ENCODE peak calls at places on chromosomes 4 and X, in nine cellular contexts. A is breast epithelium, D is stomach, Z is HepG2, T is esophagus muscularis mucosa, E is sigmoid colon, K is spleen, M is endothelial cell of umbilical vein, I is suprapubic skin. P is an unnamed sample. For H3K4me1, the result is how much of the 10 kb centered on the place peaks cover.

GRCh38 chrX:30060718-30061117 is 154.6 kb upstream of the MAGEB2 start:
- DNase-seq in A (no peak), K (no peak), Z (no peak), M (peak), D (no peak), E (no peak), I (no peak), T (no peak), P (no peak)

GRCh38 chrX:154986826-154987575 is 35.5 kb downstream of the F8 start:
- DNase-seq in I (no peak), A (no peak), E (no peak), K (no peak), M (peak), Z (no peak), D (no peak), T (no peak), P (no peak)

GRCh38 chrX:137212078-137212632 is 178.4 kb upstream of the GPR101 start:
- DNase-seq in K (no peak), T (no peak), I (no peak), A (no peak), E (no peak), M (no peak), Z (no peak), D (no peak), P (no peak)

GRCh38 chr4:7193040-7193958 is 961 bp downstream of the SORCS2 start:
- DNase-seq in I (peak), E (peak), Z (no peak), D (no peak), A (peak), T (no peak), M (no peak), K (peak), P (no peak)

GRCh38 chrX:75086731-75087195 is 69.3 kb downstream of the ABCB7 start:
- DNase-seq in I (no peak), K (no peak), Z (no peak), M (no peak), E (no peak), D (peak), A (no peak), T (no peak), P (no peak)

GRCh38 chrX:39418936-39419659 is 617.8 kb downstream of the MID1IP1 start:
- DNase-seq in M (peak), Z (no peak), E (no peak), D (peak), I (no peak), T (no peak), K (no peak), A (no peak), P (no peak)

GRCh38 chr4:32826169-32826568 is 2106.0 kb downstream of the PCDH7 start:
- DNase-seq in A (no peak), M (no peak), D (no peak), K (no peak), I (no peak), Z (no peak), E (no peak), T (no peak), P (no peak)

GRCh38 chrX:40105016-40105790 is 7.4 kb upstream of the BCOR start:
- DNase-seq in M (peak), Z (no peak), K (peak), A (no peak), I (no peak), E (no peak), T (no peak), D (no peak), P (peak)

GRCh38 chrX:94058728-94059382 is 384.8 kb downstream of the FAM133A start:
- DNase-seq in E (no peak), I (no peak), A (no peak), D (no peak), M (no peak), Z (peak), T (no peak), K (no peak), P (no peak)

DNA sequence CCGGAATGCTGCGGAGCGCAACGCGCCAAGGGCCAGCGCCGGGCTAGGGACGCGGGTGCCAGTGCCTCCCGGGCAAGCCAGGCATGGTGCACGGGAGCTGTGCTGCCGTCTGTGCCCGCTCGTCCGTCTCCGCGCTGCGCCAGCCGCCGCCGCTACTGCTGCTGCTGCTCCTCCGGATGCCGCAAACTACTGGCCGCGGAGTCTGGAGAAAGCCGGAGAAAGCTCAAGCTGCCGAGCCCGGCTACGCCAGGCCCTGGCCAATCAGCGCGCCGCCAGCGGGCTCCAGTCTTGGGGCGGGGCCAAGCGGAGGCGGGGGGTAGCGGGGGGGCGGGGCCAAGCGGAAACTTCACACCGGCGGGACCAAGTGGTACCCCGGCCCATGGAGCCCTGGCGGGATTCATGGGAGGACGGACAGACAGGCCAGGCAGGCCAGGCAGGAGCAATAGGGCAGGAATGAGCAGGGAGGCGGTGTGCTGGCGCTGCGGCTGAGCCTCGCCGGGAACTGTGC is at the start of gene PCDH19:
- DNase-seq in D (peak), M (peak), K (peak), E (peak), T (no peak), A (no peak), Z (no peak), I (no peak), P (peak)
- TF ChIP-seq POLR2A in D (no peak), M (no peak), K (no peak), E (no peak), T (no peak), A (no peak), Z (no peak), I (no peak), P (peak)

DNA sequence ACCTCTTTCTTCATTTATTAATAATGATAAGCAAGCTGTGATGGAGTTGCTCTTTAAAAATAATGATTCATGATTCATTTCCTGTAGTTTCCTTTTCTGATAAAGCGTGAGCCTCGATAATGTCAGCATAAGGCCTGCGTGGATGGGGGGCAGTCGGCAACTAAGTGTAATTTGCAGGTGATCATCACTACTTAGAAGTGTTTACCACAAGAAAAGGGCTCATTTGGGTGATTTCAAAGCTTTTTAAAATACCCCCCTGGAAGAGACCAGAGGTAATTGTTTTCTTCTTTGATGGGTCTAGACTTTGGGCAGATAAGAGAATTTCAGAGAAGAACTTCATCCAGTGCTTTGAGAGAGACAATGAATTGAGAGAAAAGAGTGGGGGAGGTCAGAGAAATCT is 170.8 kb upstream of the PPP1R2C start:
- DNase-seq in A (no peak), D (no peak), T (no peak), M (peak), E (no peak), Z (no peak), K (no peak), I (no peak), P (no peak)
- H3K4me1 ChIP-seq in A (under half), D (under half), T (under half), M (under half), E (under half), Z (under half), K (under half), I (under half), P (under half)

DNA sequence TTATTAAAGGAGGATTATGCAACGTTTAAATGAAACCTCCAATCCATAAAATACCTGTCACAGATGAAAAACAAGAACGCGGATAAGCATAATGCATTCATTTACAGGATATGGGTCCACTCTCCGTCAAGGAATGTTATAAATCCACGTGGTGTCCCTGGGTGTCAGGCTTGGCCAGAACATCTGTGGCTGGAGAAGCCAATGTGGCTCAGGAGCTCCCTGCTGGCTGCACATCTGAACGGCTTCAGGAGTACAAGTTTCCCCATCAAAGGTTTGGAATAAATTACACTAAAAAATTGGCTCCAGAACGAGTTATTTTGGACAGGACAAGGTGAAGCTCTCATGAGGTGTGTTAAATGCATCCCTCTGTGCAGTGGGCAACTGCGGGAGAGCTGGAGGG is 87.8 kb upstream of the LEF1 start:
- DNase-seq in T (no peak), K (no peak), A (no peak), M (no peak), I (no peak), D (no peak), Z (no peak), E (no peak), P (no peak)
- TF ChIP-seq POLR2AphosphoS5 in T (no peak), K (no peak), A (no peak), M (no peak), I (no peak), D (no peak), Z (no peak), E (no peak), P (no peak)

GRCh38 chrX:50459615-50460014 is 11.0 kb downstream of the DGKK start:
- DNase-seq in Z (no peak), E (no peak), M (no peak), A (no peak), T (no peak), I (no peak), K (no peak), D (no peak), P (no peak)

GRCh38 chrX:50456712-50457484 is 13.7 kb downstream of the DGKK start:
- DNase-seq in A (no peak), K (no peak), T (no peak), I (no peak), M (no peak), Z (no peak), E (no peak), D (no peak), P (no peak)

GRCh38 chrX:50452782-50453181 is 17.8 kb downstream of the DGKK start:
- DNase-seq in Z (no peak), T (no peak), A (no peak), I (no peak), E (no peak), K (no peak), D (no peak), M (no peak), P (no peak)

GRCh38 chrX:50458483-50458882 is 12.1 kb downstream of the DGKK start:
- DNase-seq in K (no peak), D (no peak), A (no peak), Z (no peak), M (no peak), T (no peak), I (no peak), E (no peak), P (no peak)
- TF ChIP-seq POLR2A in K (no peak), D (no peak), A (no peak), Z (no peak), M (no peak), T (no peak), I (no peak), E (no peak), P (no peak)

GRCh38 chr4:40288547-40288946 is 46.6 kb upstream of the CHRNA9 start:
- DNase-seq in D (no peak), Z (no peak), M (no peak), I (no peak), K (no peak), E (peak), T (no peak), A (no peak), P (no peak)
- H3K4me1 ChIP-seq in D (under half), Z (under half), M (under half), I (under half), K (half or more), E (under half), T (under half), A (under half), P (under half)

P was measured in transverse colon.